ENCODE peak calls at places on chromosomes 5 and 9, in nine cellular contexts. One of them, this sample, is unnamed.

GRCh38 chr5:499233-500209 is 24.7 kb downstream of the SLC9A3 start:
- DNase-seq in Peyer's patch: no peak
- DNase-seq in cardiac fibroblast: no peak
- DNase-seq in CD8-positive, alpha-beta memory T cell: no peak
- DNase-seq in CD4-positive, CD25-positive, alpha-beta regulatory T cell: no peak
- DNase-seq in HepG2: no peak
- DNase-seq in iPS DF 6.9: no peak
- DNase-seq in NB4: peak
- DNase-seq in vagina: no peak
- DNase-seq in this sample: no peak

GRCh38 chr9:135519179-135519971 is 1.9 kb upstream of the LCN1 start:
- DNase-seq in cardiac fibroblast: no peak
- DNase-seq in Peyer's patch: no peak
- DNase-seq in CD8-positive, alpha-beta memory T cell: no peak
- DNase-seq in iPS DF 6.9: no peak
- DNase-seq in vagina: no peak
- DNase-seq in HepG2: no peak
- DNase-seq in CD4-positive, CD25-positive, alpha-beta regulatory T cell: no peak
- DNase-seq in NB4: no peak
- DNase-seq in this sample: no peak

GRCh38 chr5:58849995-58850667 is 267.3 kb downstream of the RAB3C start:
- DNase-seq in vagina: no peak
- DNase-seq in NB4: peak
- DNase-seq in iPS DF 6.9: peak
- DNase-seq in HepG2: peak
- DNase-seq in CD8-positive, alpha-beta memory T cell: no peak
- DNase-seq in CD4-positive, CD25-positive, alpha-beta regulatory T cell: peak
- DNase-seq in cardiac fibroblast: peak
- DNase-seq in Peyer's patch: no peak
- DNase-seq in this sample: peak

GRCh38 chr9:135907446-135908333 is at the start of gene CAMSAP1:
- DNase-seq in cardiac fibroblast: peak
- DNase-seq in NB4: peak
- DNase-seq in iPS DF 6.9: peak
- DNase-seq in vagina: no peak
- DNase-seq in HepG2: peak
- DNase-seq in CD4-positive, CD25-positive, alpha-beta regulatory T cell: peak
- DNase-seq in CD8-positive, alpha-beta memory T cell: peak
- DNase-seq in Peyer's patch: peak
- DNase-seq in this sample: peak

GRCh38 chr5:1552469-1553255 is 28.9 kb upstream of the LPCAT1 start:
- DNase-seq in iPS DF 6.9: no peak
- DNase-seq in HepG2: peak
- DNase-seq in cardiac fibroblast: peak
- DNase-seq in Peyer's patch: peak
- DNase-seq in CD4-positive, CD25-positive, alpha-beta regulatory T cell: no peak
- DNase-seq in vagina: peak
- DNase-seq in CD8-positive, alpha-beta memory T cell: no peak
- DNase-seq in NB4: no peak
- DNase-seq in this sample: no peak

GRCh38 chr9:105281272-105281671 is 36.8 kb downstream of the SLC44A1 start:
- DNase-seq in NB4: no peak
- DNase-seq in Peyer's patch: no peak
- DNase-seq in HepG2: no peak
- DNase-seq in vagina: no peak
- DNase-seq in CD4-positive, CD25-positive, alpha-beta regulatory T cell: no peak
- DNase-seq in CD8-positive, alpha-beta memory T cell: no peak
- DNase-seq in iPS DF 6.9: no peak
- DNase-seq in cardiac fibroblast: peak
- DNase-seq in this sample: no peak

GRCh38 chr9:14198049-14198448 is 115.9 kb downstream of the NFIB start:
- DNase-seq in iPS DF 6.9: no peak
- DNase-seq in cardiac fibroblast: peak
- DNase-seq in CD4-positive, CD25-positive, alpha-beta regulatory T cell: no peak
- DNase-seq in HepG2: no peak
- DNase-seq in CD8-positive, alpha-beta memory T cell: no peak
- DNase-seq in NB4: no peak
- DNase-seq in vagina: no peak
- DNase-seq in Peyer's patch: no peak
- DNase-seq in this sample: no peak

GRCh38 chr9:126569036-126569435 is 44.7 kb upstream of the LMX1B start:
- DNase-seq in Peyer's patch: no peak
- DNase-seq in cardiac fibroblast: peak
- DNase-seq in NB4: no peak
- DNase-seq in HepG2: no peak
- DNase-seq in CD4-positive, CD25-positive, alpha-beta regulatory T cell: no peak
- DNase-seq in iPS DF 6.9: no peak
- DNase-seq in CD8-positive, alpha-beta memory T cell: no peak
- DNase-seq in vagina: no peak
- DNase-seq in this sample: no peak

GRCh38 chr9:29475471-29475870 is 1902.2 kb upstream of the C9orf72 start:
- DNase-seq in NB4: no peak
- DNase-seq in cardiac fibroblast: no peak
- DNase-seq in iPS DF 6.9: no peak
- DNase-seq in HepG2: no peak
- DNase-seq in CD4-positive, CD25-positive, alpha-beta regulatory T cell: no peak
- DNase-seq in Peyer's patch: no peak
- DNase-seq in vagina: no peak
- DNase-seq in CD8-positive, alpha-beta memory T cell: no peak
- DNase-seq in this sample: no peak

GRCh38 chr9:125829743-125830142 is 82.6 kb downstream of the PBX3 start:
- DNase-seq in cardiac fibroblast: peak
- DNase-seq in CD4-positive, CD25-positive, alpha-beta regulatory T cell: peak
- DNase-seq in iPS DF 6.9: no peak
- DNase-seq in NB4: peak
- DNase-seq in vagina: no peak
- DNase-seq in CD8-positive, alpha-beta memory T cell: peak
- DNase-seq in HepG2: no peak
- DNase-seq in Peyer's patch: peak
- DNase-seq in this sample: no peak

DNA sequence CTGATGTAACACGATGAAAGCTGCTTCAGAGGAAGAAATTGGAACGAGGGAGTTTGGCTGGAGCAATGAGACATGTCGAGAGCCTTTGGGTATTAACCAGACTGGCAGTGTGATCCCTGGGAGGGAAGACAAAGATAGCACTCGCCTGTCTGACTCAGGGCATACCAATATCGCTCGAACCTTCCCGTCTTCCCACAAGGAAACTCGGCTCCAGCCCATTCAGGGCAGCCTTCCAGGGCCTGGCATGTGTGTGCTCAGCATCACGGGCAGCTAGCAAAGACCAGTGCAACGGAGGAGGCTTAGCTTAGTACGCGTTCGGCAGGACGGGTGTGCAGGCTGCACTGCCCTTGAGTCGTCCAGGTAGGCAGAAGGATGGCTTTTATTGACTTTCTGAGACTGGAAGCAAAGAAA is 356.9 kb upstream of the WWC1 start:
- DNase-seq in vagina: no peak
- DNase-seq in HepG2: no peak
- DNase-seq in CD8-positive, alpha-beta memory T cell: no peak
- DNase-seq in NB4: no peak
- DNase-seq in CD4-positive, CD25-positive, alpha-beta regulatory T cell: no peak
- DNase-seq in iPS DF 6.9: no peak
- DNase-seq in cardiac fibroblast: peak
- DNase-seq in Peyer's patch: no peak
- DNase-seq in this sample: no peak
- H3K4me3 ChIP-seq in vagina: no peak
- H3K4me3 ChIP-seq in HepG2: no peak
- H3K4me3 ChIP-seq in CD8-positive, alpha-beta memory T cell: no peak
- H3K4me3 ChIP-seq in NB4: no peak
- H3K4me3 ChIP-seq in CD4-positive, CD25-positive, alpha-beta regulatory T cell: no peak
- H3K4me3 ChIP-seq in iPS DF 6.9: no peak
- H3K4me3 ChIP-seq in cardiac fibroblast: no peak
- H3K4me3 ChIP-seq in Peyer's patch: no peak
- H3K4me3 ChIP-seq in this sample: no peak

GRCh38 chr9:92142329-92142728 is 27.1 kb upstream of the SPTLC1 start:
- DNase-seq in cardiac fibroblast: no peak
- DNase-seq in CD4-positive, CD25-positive, alpha-beta regulatory T cell: no peak
- DNase-seq in iPS DF 6.9: no peak
- DNase-seq in HepG2: no peak
- DNase-seq in vagina: no peak
- DNase-seq in NB4: no peak
- DNase-seq in Peyer's patch: no peak
- DNase-seq in CD8-positive, alpha-beta memory T cell: no peak
- DNase-seq in this sample: no peak

GRCh38 chr9:92147854-92148184 is 32.6 kb upstream of the SPTLC1 start:
- DNase-seq in iPS DF 6.9: no peak
- DNase-seq in cardiac fibroblast: peak
- DNase-seq in CD4-positive, CD25-positive, alpha-beta regulatory T cell: no peak
- DNase-seq in HepG2: no peak
- DNase-seq in Peyer's patch: no peak
- DNase-seq in CD8-positive, alpha-beta memory T cell: no peak
- DNase-seq in vagina: no peak
- DNase-seq in NB4: no peak
- DNase-seq in this sample: no peak

GRCh38 chr9:92151691-92152393 is 36.6 kb upstream of the SPTLC1 start:
- DNase-seq in CD8-positive, alpha-beta memory T cell: no peak
- DNase-seq in iPS DF 6.9: no peak
- DNase-seq in CD4-positive, CD25-positive, alpha-beta regulatory T cell: no peak
- DNase-seq in cardiac fibroblast: peak
- DNase-seq in vagina: no peak
- DNase-seq in HepG2: no peak
- DNase-seq in Peyer's patch: no peak
- DNase-seq in NB4: no peak
- DNase-seq in this sample: peak

GRCh38 chr9:92146610-92147009 is 31.4 kb upstream of the SPTLC1 start:
- DNase-seq in CD8-positive, alpha-beta memory T cell: no peak
- DNase-seq in Peyer's patch: no peak
- DNase-seq in vagina: no peak
- DNase-seq in CD4-positive, CD25-positive, alpha-beta regulatory T cell: no peak
- DNase-seq in HepG2: no peak
- DNase-seq in iPS DF 6.9: no peak
- DNase-seq in NB4: peak
- DNase-seq in cardiac fibroblast: peak
- DNase-seq in this sample: no peak

DNA sequence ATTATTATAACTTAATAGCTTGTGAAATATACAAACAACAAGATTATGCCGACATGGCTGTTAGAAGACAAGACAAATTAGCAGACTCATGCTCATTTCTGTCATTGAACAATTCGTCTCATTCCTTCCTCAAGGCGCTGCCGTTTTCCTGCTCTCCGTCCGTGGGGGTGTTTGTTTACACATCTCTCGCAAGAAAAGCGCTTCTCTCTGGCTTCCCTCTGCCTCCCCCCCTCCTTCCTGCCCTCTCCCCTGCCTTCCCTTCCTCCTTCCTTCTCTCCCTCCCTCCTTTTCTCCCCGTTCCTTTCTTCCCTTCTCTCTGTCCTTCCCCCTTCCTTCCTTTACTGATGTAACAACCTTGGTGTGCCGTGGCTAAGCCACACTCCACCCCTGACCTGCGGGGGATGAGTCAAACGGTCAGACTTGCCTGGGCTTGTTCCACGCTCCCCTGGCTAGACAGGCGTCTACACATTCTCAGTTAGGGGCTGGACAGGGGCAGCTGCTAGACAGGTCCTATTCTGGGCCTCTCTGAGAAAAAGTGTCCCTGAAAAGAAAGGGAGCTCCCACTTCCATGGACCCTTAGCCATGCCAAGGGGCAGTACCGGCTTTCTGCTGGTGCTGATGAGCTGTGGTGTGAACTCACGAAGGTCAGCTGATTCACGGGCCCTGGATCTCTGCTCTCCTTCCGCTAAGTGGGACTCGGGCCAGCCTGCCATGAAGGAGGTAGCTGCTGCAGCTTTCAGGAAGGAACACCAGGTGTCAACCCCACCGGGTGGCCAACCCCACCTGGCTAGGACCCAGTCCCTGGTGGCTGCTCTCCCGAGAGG is 32.0 kb upstream of the SPTLC1 start:
- DNase-seq in iPS DF 6.9: no peak
- DNase-seq in NB4: peak
- DNase-seq in cardiac fibroblast: peak
- DNase-seq in HepG2: no peak
- DNase-seq in CD4-positive, CD25-positive, alpha-beta regulatory T cell: no peak
- DNase-seq in Peyer's patch: peak
- DNase-seq in CD8-positive, alpha-beta memory T cell: no peak
- DNase-seq in vagina: no peak
- DNase-seq in this sample: peak
- H3K4me3 ChIP-seq in iPS DF 6.9: no peak
- H3K4me3 ChIP-seq in NB4: peak
- H3K4me3 ChIP-seq in cardiac fibroblast: peak
- H3K4me3 ChIP-seq in HepG2: no peak
- H3K4me3 ChIP-seq in CD4-positive, CD25-positive, alpha-beta regulatory T cell: no peak
- H3K4me3 ChIP-seq in Peyer's patch: peak
- H3K4me3 ChIP-seq in CD8-positive, alpha-beta memory T cell: no peak
- H3K4me3 ChIP-seq in vagina: peak
- H3K4me3 ChIP-seq in this sample: no peak

GRCh38 chr9:83701286-83701685 is 6.5 kb downstream of the UBQLN1 start:
- DNase-seq in CD8-positive, alpha-beta memory T cell: no peak
- DNase-seq in HepG2: no peak
- DNase-seq in cardiac fibroblast: no peak
- DNase-seq in NB4: no peak
- DNase-seq in Peyer's patch: no peak
- DNase-seq in vagina: no peak
- DNase-seq in iPS DF 6.9: no peak
- DNase-seq in CD4-positive, CD25-positive, alpha-beta regulatory T cell: no peak
- DNase-seq in this sample: no peak
- H3K4me3 ChIP-seq in CD8-positive, alpha-beta memory T cell: no peak
- H3K4me3 ChIP-seq in HepG2: no peak
- H3K4me3 ChIP-seq in cardiac fibroblast: no peak
- H3K4me3 ChIP-seq in NB4: no peak
- H3K4me3 ChIP-seq in Peyer's patch: no peak
- H3K4me3 ChIP-seq in vagina: no peak
- H3K4me3 ChIP-seq in iPS DF 6.9: no peak
- H3K4me3 ChIP-seq in CD4-positive, CD25-positive, alpha-beta regulatory T cell: peak
- H3K4me3 ChIP-seq in this sample: no peak

GRCh38 chr9:137149942-137150484 is 11.1 kb downstream of the GRIN1 start:
- DNase-seq in Peyer's patch: no peak
- DNase-seq in HepG2: no peak
- DNase-seq in CD4-positive, CD25-positive, alpha-beta regulatory T cell: no peak
- DNase-seq in vagina: no peak
- DNase-seq in cardiac fibroblast: no peak
- DNase-seq in NB4: peak
- DNase-seq in CD8-positive, alpha-beta memory T cell: no peak
- DNase-seq in iPS DF 6.9: no peak
- DNase-seq in this sample: no peak
- H3K4me3 ChIP-seq in Peyer's patch: no peak
- H3K4me3 ChIP-seq in HepG2: no peak
- H3K4me3 ChIP-seq in CD4-positive, CD25-positive, alpha-beta regulatory T cell: no peak
- H3K4me3 ChIP-seq in vagina: no peak
- H3K4me3 ChIP-seq in cardiac fibroblast: no peak
- H3K4me3 ChIP-seq in NB4: no peak
- H3K4me3 ChIP-seq in CD8-positive, alpha-beta memory T cell: no peak
- H3K4me3 ChIP-seq in iPS DF 6.9: no peak
- H3K4me3 ChIP-seq in this sample: no peak

GRCh38 chr9:19456996-19457693 is 48.3 kb downstream of the ACER2 start:
- DNase-seq in CD8-positive, alpha-beta memory T cell: peak
- DNase-seq in vagina: no peak
- DNase-seq in Peyer's patch: peak
- DNase-seq in HepG2: peak
- DNase-seq in iPS DF 6.9: peak
- DNase-seq in CD4-positive, CD25-positive, alpha-beta regulatory T cell: peak
- DNase-seq in cardiac fibroblast: peak
- DNase-seq in NB4: peak
- DNase-seq in this sample: peak
- H3K4me3 ChIP-seq in CD8-positive, alpha-beta memory T cell: no peak
- H3K4me3 ChIP-seq in vagina: no peak
- H3K4me3 ChIP-seq in Peyer's patch: no peak
- H3K4me3 ChIP-seq in HepG2: peak
- H3K4me3 ChIP-seq in iPS DF 6.9: no peak
- H3K4me3 ChIP-seq in CD4-positive, CD25-positive, alpha-beta regulatory T cell: peak
- H3K4me3 ChIP-seq in cardiac fibroblast: peak
- H3K4me3 ChIP-seq in NB4: no peak
- H3K4me3 ChIP-seq in this sample: peak

This sample was measured in astrocyte of the cerebellum.